ENCODE peak calls at places on chromosome 19, in eight cellular contexts. C, N, I, V, Q, R, J and O are unnamed samples.

GRCh38 chr19:33683881-33684549 is 62.3 kb downstream of the CHST8 start:
- ATAC-seq in C (peak; percentile 36), N (peak; percentile 69), I (peak; percentile 85), V (no peak), Q (peak; percentile 96), R (no peak), J (peak; percentile 39), O (no peak)

GRCh38 chr19:38304866-38305429 is 897 bp downstream of the C19orf33 start:
- ATAC-seq in C (peak; percentile 93), N (peak; percentile 58), I (peak; percentile 86), V (peak; percentile 44), Q (peak; percentile 86), R (no peak), J (peak; percentile 90), O (peak; percentile 76)

GRCh38 chr19:35130761-35131720 is 3.8 kb downstream of the LGI4 start:
- ATAC-seq in C (no peak), N (no peak), I (no peak), V (no peak), Q (no peak), R (no peak), J (no peak), O (no peak)

GRCh38 chr19:16461630-16462051 is 10.1 kb downstream of the EPS15L1 start:
- ATAC-seq in C (no peak), N (peak; percentile 78), I (no peak), V (peak; percentile 82), Q (no peak), R (no peak), J (no peak), O (no peak)

GRCh38 chr19:33111587-33111986 is 20.3 kb upstream of the WDR88 start:
- ATAC-seq in C (no peak), N (no peak), I (no peak), V (no peak), Q (no peak), R (no peak), J (no peak), O (no peak)

GRCh38 chr19:50501568-50502475 is 9.2 kb downstream of the JOSD2 start:
- ATAC-seq in C (peak; percentile 63), N (peak; percentile 63), I (peak; percentile 10), V (peak; percentile 62), Q (no peak), R (no peak), J (peak; percentile 32), O (no peak)

GRCh38 chr19:50252887-50253268 is 49.5 kb downstream of the MYH14 start:
- ATAC-seq in C (no peak), N (no peak), I (no peak), V (no peak), Q (no peak), R (no peak), J (no peak), O (no peak)

GRCh38 chr19:13060233-13060963 is 42.3 kb downstream of the LYL1 start:
- ATAC-seq in C (peak; percentile 1), N (peak; percentile 11), I (peak; percentile 6), V (peak; percentile 18), Q (peak; percentile 5), R (no peak), J (no peak), O (no peak)

GRCh38 chr19:37914908-37915307 is 7.9 kb downstream of the SIPA1L3 start:
- ATAC-seq in C (no peak), N (no peak), I (peak; percentile 40), V (no peak), Q (no peak), R (peak; percentile 40), J (no peak), O (no peak)

GRCh38 chr19:10815969-10816635 is 19.9 kb downstream of the TMED1 start:
- ATAC-seq in C (no peak), N (no peak), I (no peak), V (no peak), Q (no peak), R (no peak), J (no peak), O (no peak)

GRCh38 chr19:21697171-21697570 is 70.2 kb downstream of the ZNF100 start:
- ATAC-seq in C (peak; percentile 26), N (peak; percentile 36), I (peak; percentile 37), V (no peak), Q (no peak), R (no peak), J (peak; percentile 34), O (no peak)

GRCh38 chr19:14370169-14370998 is 10.9 kb upstream of the ADGRE5 start:
- ATAC-seq in C (peak; percentile 2), N (no peak), I (no peak), V (no peak), Q (no peak), R (peak; percentile 29), J (no peak), O (no peak)

GRCh38 chr19:34556500-34556899 is 74.9 kb downstream of the WTIP start:
- ATAC-seq in C (peak; percentile 41), N (peak; percentile 70), I (peak; percentile 84), V (peak; percentile 67), Q (peak; percentile 83), R (no peak), J (peak; percentile 50), O (no peak)

GRCh38 chr19:13441810-13442512 is 64.3 kb downstream of the CACNA1A start:
- ATAC-seq in C (no peak), N (no peak), I (no peak), V (no peak), Q (peak; percentile 76), R (no peak), J (peak; percentile 38), O (no peak)

GRCh38 chr19:40223135-40223822 is 3.2 kb downstream of the CCNP start:
- ATAC-seq in C (no peak), N (no peak), I (peak; percentile 15), V (no peak), Q (peak; percentile 63), R (peak; percentile 17), J (no peak), O (no peak)

GRCh38 chr19:51811344-51811743 is 16.4 kb downstream of the FPR3 start:
- ATAC-seq in C (peak; percentile 85), N (peak; percentile 59), I (peak; percentile 73), V (peak; percentile 68), Q (no peak), R (peak; percentile 20), J (peak; percentile 93), O (peak; percentile 36)

GRCh38 chr19:50416034-50416814 is 2.5 kb upstream of the SPIB start:
- ATAC-seq in C (no peak), N (no peak), I (no peak), V (no peak), Q (no peak), R (no peak), J (no peak), O (no peak)

GRCh38 chr19:2625434-2625833 is 77.1 kb downstream of the GNG7 start:
- ATAC-seq in C (peak; percentile 52), N (no peak), I (peak; percentile 2), V (peak; percentile 14), Q (no peak), R (no peak), J (peak; percentile 68), O (no peak)

GRCh38 chr19:54415208-54415900 is at the start of gene TTYH1:
- ATAC-seq in C (no peak), N (no peak), I (peak; percentile 37), V (no peak), Q (peak; percentile 51), R (peak; percentile 75), J (no peak), O (no peak)

GRCh38 chr19:49613374-49613773 is 22.4 kb downstream of the PRR12 start:
- ATAC-seq in C (peak; percentile 5), N (no peak), I (peak; percentile 25), V (no peak), Q (no peak), R (no peak), J (no peak), O (no peak)

GRCh38 chr19:31277516-31277915 is 71.7 kb downstream of the TSHZ3 start:
- ATAC-seq in C (no peak), N (no peak), I (no peak), V (no peak), Q (no peak), R (no peak), J (no peak), O (no peak)

GRCh38 chr19:1884291-1884718 is 991 bp downstream of the ABHD17A start:
- ATAC-seq in C (peak; percentile 1), N (no peak), I (no peak), V (no peak), Q (no peak), R (peak; percentile 26), J (no peak), O (no peak)

GRCh38 chr19:5628470-5628869 is 5.6 kb downstream of the SAFB start:
- ATAC-seq in C (no peak), N (no peak), I (no peak), V (no peak), Q (no peak), R (no peak), J (no peak), O (no peak)

GRCh38 chr19:55390461-55390880 is 4.7 kb downstream of the RPL28 start:
- ATAC-seq in C (no peak), N (no peak), I (no peak), V (no peak), Q (no peak), R (no peak), J (no peak), O (no peak)

GRCh38 chr19:53951436-53951835 is 11.3 kb upstream of the CACNG8 start:
- ATAC-seq in C (no peak), N (no peak), I (no peak), V (no peak), Q (no peak), R (no peak), J (no peak), O (no peak)

GRCh38 chr19:37007587-37008220 is 70.5 kb upstream of the ZNF420 start:
- ATAC-seq in C (peak; percentile 40), N (peak; percentile 96), I (peak; percentile 88), V (peak; percentile 90), Q (no peak), R (no peak), J (peak; percentile 63), O (peak; percentile 55)

GRCh38 chr19:44072543-44073401 is 813 bp downstream of the ZNF284 start:
- ATAC-seq in C (peak; percentile 40), N (peak; percentile 45), I (peak; percentile 43), V (peak; percentile 24), Q (no peak), R (no peak), J (peak; percentile 16), O (no peak)

GRCh38 chr19:6044056-6044805 is 66.1 kb downstream of the RFX2 start:
- ATAC-seq in C (no peak), N (no peak), I (no peak), V (no peak), Q (no peak), R (no peak), J (no peak), O (no peak)

GRCh38 chr19:49421039-49421877 is 2.0 kb downstream of the PTH2 start:
- ATAC-seq in C (peak; percentile 86), N (peak; percentile 86), I (peak; percentile 83), V (peak; percentile 61), Q (peak; percentile 75), R (peak; percentile 40), J (peak; percentile 79), O (no peak)

GRCh38 chr19:45470147-45471081 is 2.6 kb downstream of the FOSB start:
- ATAC-seq in C (peak; percentile 11), N (no peak), I (no peak), V (no peak), Q (no peak), R (no peak), J (no peak), O (no peak)

GRCh38 chr19:48722196-48722708 is 2.7 kb upstream of the MAMSTR start:
- ATAC-seq in C (no peak), N (no peak), I (no peak), V (no peak), Q (no peak), R (no peak), J (no peak), O (no peak)

GRCh38 chr19:17739121-17739875 is 12.0 kb upstream of the FCHO1 start:
- ATAC-seq in C (no peak), N (no peak), I (no peak), V (peak; percentile 10), Q (peak; percentile 55), R (no peak), J (peak; percentile 81), O (no peak)